ENCODE peak calls at places on chromosomes 11 and 22, in nine cellular contexts. Q, O, Y, A, I, M, R, D and Z are unnamed samples.

GRCh38 chr22:27194096-27194748 is 536.8 kb downstream of the MIAT start:
- DNase-seq in O (no peak), Y (no peak), R (no peak), Q (no peak), M (no peak), A (no peak), I (no peak), D (no peak), Z (no peak)

GRCh38 chr11:29217901-29218300 is 798.9 kb downstream of the KCNA4 start:
- DNase-seq in Q (no peak), M (no peak), I (no peak), O (no peak), A (no peak), D (no peak), R (no peak), Y (no peak), Z (no peak)

GRCh38 chr11:27619039-27619438 is 81.2 kb downstream of the BDNF start:
- DNase-seq in A (no peak), M (no peak), D (no peak), Q (no peak), Y (peak), I (no peak), O (no peak), R (peak), Z (no peak)

GRCh38 chr22:23782649-23783048 is 4.1 kb upstream of the SMARCB1 start:
- DNase-seq in M (no peak), O (no peak), Q (no peak), R (no peak), I (no peak), D (no peak), Y (no peak), A (no peak), Z (no peak)

GRCh38 chr11:57434640-57435546 is 8.0 kb upstream of the SLC43A3 start:
- DNase-seq in A (no peak), M (no peak), R (no peak), O (no peak), Q (no peak), D (no peak), Y (peak), I (no peak), Z (no peak)

GRCh38 chr22:33919591-33920501 is at the start of gene LARGE1:
- DNase-seq in R (peak), I (peak), A (peak), M (peak), O (no peak), D (peak), Q (peak), Y (peak), Z (no peak)

GRCh38 chr22:40867109-40867508 is 5.2 kb upstream of the DNAJB7 start:
- DNase-seq in O (no peak), Q (no peak), D (no peak), R (no peak), Y (no peak), A (no peak), M (no peak), I (no peak), Z (no peak)

GRCh38 chr11:119847836-119848235 is 118.8 kb upstream of the NECTIN1 start:
- DNase-seq in M (no peak), I (no peak), D (no peak), Y (no peak), O (no peak), A (no peak), Q (no peak), R (no peak), Z (no peak)

GRCh38 chr11:64854534-64855502 is 10.4 kb upstream of the CDC42BPG start:
- DNase-seq in D (no peak), O (no peak), M (no peak), A (no peak), Y (peak), R (peak), I (peak), Q (no peak), Z (no peak)

GRCh38 chr11:37972691-37973090 is 1374.7 kb upstream of the RAG2 start:
- DNase-seq in M (no peak), Q (no peak), O (no peak), R (no peak), A (no peak), D (no peak), Y (no peak), I (no peak), Z (no peak)